ENCODE peak calls at places on chromosomes 3 and 15, in five cellular contexts. One of them, this sample, is unnamed.
A peak's percentile ranks its signal among the peaks of the same experiment; 100 is the strongest.

GRCh38 chr15:74817370-74817737 is 4.7 kb downstream of the LMAN1L start:
- DNase-seq in heart left ventricle: peak; percentile 42
- DNase-seq in glutamatergic neuron: peak; percentile 41
- DNase-seq in HCT116: no peak
- DNase-seq in AG04450: no peak
- DNase-seq in this sample: no peak

GRCh38 chr15:73265536-73266153 is 103.1 kb downstream of the HCN4 start:
- DNase-seq in heart left ventricle: no peak
- DNase-seq in glutamatergic neuron: peak; percentile 64
- DNase-seq in HCT116: peak; percentile 42
- DNase-seq in AG04450: peak; percentile 6
- DNase-seq in this sample: no peak

GRCh38 chr15:40302288-40302886 is 5.3 kb downstream of the PLCB2 start:
- DNase-seq in heart left ventricle: no peak
- DNase-seq in glutamatergic neuron: no peak
- DNase-seq in HCT116: no peak
- DNase-seq in AG04450: no peak
- DNase-seq in this sample: peak; percentile 74

GRCh38 chr15:70306582-70306981 is 208.9 kb upstream of the TLE3 start:
- DNase-seq in heart left ventricle: no peak
- DNase-seq in glutamatergic neuron: no peak
- DNase-seq in HCT116: no peak
- DNase-seq in AG04450: no peak
- DNase-seq in this sample: no peak

GRCh38 chr3:150248865-150249360 is 159.2 kb upstream of the TSC22D2 start:
- DNase-seq in heart left ventricle: no peak
- DNase-seq in glutamatergic neuron: no peak
- DNase-seq in HCT116: no peak
- DNase-seq in AG04450: no peak
- DNase-seq in this sample: no peak

GRCh38 chr15:42134617-42135243 is 21.7 kb downstream of the PLA2G4F start:
- DNase-seq in heart left ventricle: no peak
- DNase-seq in glutamatergic neuron: no peak
- DNase-seq in HCT116: no peak
- DNase-seq in AG04450: no peak
- DNase-seq in this sample: no peak

GRCh38 chr15:46344906-46345305 is 710.1 kb downstream of the SQOR start:
- DNase-seq in heart left ventricle: no peak
- DNase-seq in glutamatergic neuron: no peak
- DNase-seq in HCT116: no peak
- DNase-seq in AG04450: no peak
- DNase-seq in this sample: no peak

GRCh38 chr15:64717735-64718495 is 57.5 kb downstream of the RBPMS2 start:
- DNase-seq in heart left ventricle: peak; percentile 62
- DNase-seq in glutamatergic neuron: no peak
- DNase-seq in HCT116: no peak
- DNase-seq in AG04450: no peak
- DNase-seq in this sample: peak; percentile 47

GRCh38 chr3:18018491-18019177 is 276.2 kb upstream of the TBC1D5 start:
- DNase-seq in heart left ventricle: no peak
- DNase-seq in glutamatergic neuron: no peak
- DNase-seq in HCT116: no peak
- DNase-seq in AG04450: no peak
- DNase-seq in this sample: no peak

GRCh38 chr3:100268156-100268555 is 7.4 kb downstream of the TBC1D23 start:
- DNase-seq in heart left ventricle: no peak
- DNase-seq in glutamatergic neuron: no peak
- DNase-seq in HCT116: no peak
- DNase-seq in AG04450: no peak
- DNase-seq in this sample: no peak

GRCh38 chr3:115624029-115624645 is 827 bp downstream of the GAP43 start:
- DNase-seq in heart left ventricle: no peak
- DNase-seq in glutamatergic neuron: peak; percentile 64
- DNase-seq in HCT116: no peak
- DNase-seq in AG04450: no peak
- DNase-seq in this sample: no peak

GRCh38 chr3:119360046-119360445 is 65.9 kb downstream of the ARHGAP31 start:
- DNase-seq in heart left ventricle: no peak
- DNase-seq in glutamatergic neuron: no peak
- DNase-seq in HCT116: no peak
- DNase-seq in AG04450: no peak
- DNase-seq in this sample: no peak

GRCh38 chr3:115961390-115961789 is 338.1 kb downstream of the GAP43 start:
- DNase-seq in heart left ventricle: no peak
- DNase-seq in glutamatergic neuron: no peak
- DNase-seq in HCT116: no peak
- DNase-seq in AG04450: no peak
- DNase-seq in this sample: no peak

GRCh38 chr3:43207628-43208085 is 78.7 kb upstream of the SNRK start:
- DNase-seq in heart left ventricle: no peak
- DNase-seq in glutamatergic neuron: no peak
- DNase-seq in HCT116: no peak
- DNase-seq in AG04450: no peak
- DNase-seq in this sample: no peak

GRCh38 chr3:186966406-186966805 is 36.1 kb downstream of the ST6GAL1 start:
- DNase-seq in heart left ventricle: no peak
- DNase-seq in glutamatergic neuron: no peak
- DNase-seq in HCT116: no peak
- DNase-seq in AG04450: no peak
- DNase-seq in this sample: no peak

GRCh38 chr15:75684648-75685047 is 28.0 kb downstream of the CSPG4 start:
- DNase-seq in heart left ventricle: no peak
- DNase-seq in glutamatergic neuron: no peak
- DNase-seq in HCT116: no peak
- DNase-seq in AG04450: no peak
- DNase-seq in this sample: no peak

GRCh38 chr3:105656607-105657504 is 212.0 kb downstream of the CBLB start:
- DNase-seq in heart left ventricle: no peak
- DNase-seq in glutamatergic neuron: no peak
- DNase-seq in HCT116: no peak
- DNase-seq in AG04450: no peak
- DNase-seq in this sample: no peak

GRCh38 chr3:70386043-70386442 is 73.6 kb upstream of the MDFIC2 start:
- DNase-seq in heart left ventricle: no peak
- DNase-seq in glutamatergic neuron: no peak
- DNase-seq in HCT116: no peak
- DNase-seq in AG04450: no peak
- DNase-seq in this sample: no peak

GRCh38 chr15:57376695-57377477 is 581 bp downstream of the CGNL1 start:
- DNase-seq in heart left ventricle: peak; percentile 29
- DNase-seq in glutamatergic neuron: peak; percentile 70
- DNase-seq in HCT116: no peak
- DNase-seq in AG04450: no peak
- DNase-seq in this sample: no peak

GRCh38 chr3:185421577-185422232 is 58.8 kb downstream of the MAP3K13 start:
- DNase-seq in heart left ventricle: no peak
- DNase-seq in glutamatergic neuron: no peak
- DNase-seq in HCT116: no peak
- DNase-seq in AG04450: no peak
- DNase-seq in this sample: no peak

GRCh38 chr15:29677871-29678431 is 144.3 kb downstream of the TJP1 start:
- DNase-seq in heart left ventricle: no peak
- DNase-seq in glutamatergic neuron: no peak
- DNase-seq in HCT116: no peak
- DNase-seq in AG04450: no peak
- DNase-seq in this sample: no peak

GRCh38 chr15:100772478-100773378 is 106.9 kb upstream of the ALDH1A3 start:
- DNase-seq in heart left ventricle: no peak
- DNase-seq in glutamatergic neuron: no peak
- DNase-seq in HCT116: no peak
- DNase-seq in AG04450: no peak
- DNase-seq in this sample: peak; percentile 13

GRCh38 chr15:34353627-34354026 is 10.5 kb downstream of the NUTM1 start:
- DNase-seq in heart left ventricle: no peak
- DNase-seq in glutamatergic neuron: no peak
- DNase-seq in HCT116: no peak
- DNase-seq in AG04450: no peak
- DNase-seq in this sample: no peak

GRCh38 chr15:92845109-92845508 is 55.0 kb upstream of the CHD2 start:
- DNase-seq in heart left ventricle: no peak
- DNase-seq in glutamatergic neuron: no peak
- DNase-seq in HCT116: no peak
- DNase-seq in AG04450: no peak
- DNase-seq in this sample: no peak

GRCh38 chr3:181839915-181840295 is 128.2 kb downstream of the SOX2 start:
- DNase-seq in heart left ventricle: no peak
- DNase-seq in glutamatergic neuron: no peak
- DNase-seq in HCT116: no peak
- DNase-seq in AG04450: no peak
- DNase-seq in this sample: no peak

GRCh38 chr15:68130851-68131250 is 74.3 kb downstream of the CALML4 start:
- DNase-seq in heart left ventricle: no peak
- DNase-seq in glutamatergic neuron: no peak
- DNase-seq in HCT116: no peak
- DNase-seq in AG04450: no peak
- DNase-seq in this sample: no peak

GRCh38 chr15:97977734-97978133 is 17.2 kb downstream of the ARRDC4 start:
- DNase-seq in heart left ventricle: no peak
- DNase-seq in glutamatergic neuron: no peak
- DNase-seq in HCT116: no peak
- DNase-seq in AG04450: no peak
- DNase-seq in this sample: no peak

GRCh38 chr3:186307594-186307993 is 54.4 kb downstream of the DGKG start:
- DNase-seq in heart left ventricle: no peak
- DNase-seq in glutamatergic neuron: no peak
- DNase-seq in HCT116: no peak
- DNase-seq in AG04450: peak; percentile 18
- DNase-seq in this sample: no peak

GRCh38 chr3:44529927-44530326 is 25.1 kb upstream of the ZKSCAN7 start:
- DNase-seq in heart left ventricle: no peak
- DNase-seq in glutamatergic neuron: peak; percentile 25
- DNase-seq in HCT116: peak; percentile 10
- DNase-seq in AG04450: no peak
- DNase-seq in this sample: no peak

GRCh38 chr15:45958924-45959323 is 324.1 kb downstream of the SQOR start:
- DNase-seq in heart left ventricle: no peak
- DNase-seq in glutamatergic neuron: no peak
- DNase-seq in HCT116: no peak
- DNase-seq in AG04450: no peak
- DNase-seq in this sample: no peak

DNA sequence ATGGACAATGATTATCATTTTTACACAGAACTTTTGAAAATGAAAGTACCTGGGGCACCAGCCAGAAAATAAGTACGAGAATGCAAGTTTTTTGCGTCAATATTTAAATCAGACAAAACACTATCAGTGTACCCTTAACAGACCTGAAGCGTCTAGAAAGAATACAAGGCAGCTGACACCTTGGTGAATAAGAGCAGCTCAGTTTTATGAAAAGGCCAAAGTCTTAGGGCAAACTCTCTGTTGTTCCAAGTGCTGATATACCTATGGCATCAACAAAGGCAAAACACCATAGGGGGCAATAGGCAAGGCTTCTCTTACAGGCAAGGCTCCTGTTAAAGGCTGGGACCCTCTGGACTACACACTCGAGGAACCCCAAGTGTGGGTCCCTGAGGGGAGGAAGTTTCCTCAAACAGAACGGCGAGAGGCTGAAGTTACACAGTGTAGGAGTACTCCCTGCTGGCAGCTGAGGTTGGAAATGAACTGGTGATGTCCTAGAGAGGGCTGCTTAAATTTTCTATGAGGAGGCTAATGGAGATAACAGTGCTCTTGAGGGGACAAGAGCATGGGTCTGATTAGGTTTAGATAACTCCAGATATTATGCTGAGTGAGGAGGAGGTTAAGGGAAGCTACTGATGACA is 291.0 kb downstream of the TIGIT start:
- DNase-seq in heart left ventricle: no peak
- DNase-seq in glutamatergic neuron: no peak
- DNase-seq in HCT116: no peak
- DNase-seq in AG04450: no peak
- DNase-seq in this sample: no peak
- TF ChIP-seq CTCF in heart left ventricle: no peak
- TF ChIP-seq CTCF in glutamatergic neuron: no peak
- TF ChIP-seq CTCF in HCT116: no peak
- TF ChIP-seq CTCF in AG04450: no peak
- TF ChIP-seq CTCF in this sample: no peak

GRCh38 chr15:51401872-51402517 is 60.5 kb downstream of the GLDN start:
- DNase-seq in heart left ventricle: peak; percentile 29
- DNase-seq in glutamatergic neuron: peak; percentile 62
- DNase-seq in HCT116: no peak
- DNase-seq in AG04450: no peak
- DNase-seq in this sample: no peak
- TF ChIP-seq CTCF in heart left ventricle: peak; percentile 51
- TF ChIP-seq CTCF in glutamatergic neuron: peak; percentile 78
- TF ChIP-seq CTCF in HCT116: peak; percentile 84
- TF ChIP-seq CTCF in AG04450: peak; percentile 80
- TF ChIP-seq CTCF in this sample: peak; percentile 78

GRCh38 chr3:197796087-197796486 is 5.0 kb downstream of the LRCH3 start:
- DNase-seq in heart left ventricle: no peak
- DNase-seq in glutamatergic neuron: no peak
- DNase-seq in HCT116: no peak
- DNase-seq in AG04450: no peak
- DNase-seq in this sample: no peak

GRCh38 chr3:197801801-197802504 is 10.9 kb downstream of the LRCH3 start:
- DNase-seq in heart left ventricle: no peak
- DNase-seq in glutamatergic neuron: no peak
- DNase-seq in HCT116: no peak
- DNase-seq in AG04450: no peak
- DNase-seq in this sample: no peak

GRCh38 chr3:197798863-197799262 is 7.8 kb downstream of the LRCH3 start:
- DNase-seq in heart left ventricle: no peak
- DNase-seq in glutamatergic neuron: no peak
- DNase-seq in HCT116: no peak
- DNase-seq in AG04450: no peak
- DNase-seq in this sample: no peak

GRCh38 chr3:197802505-197803459 is 11.7 kb downstream of the LRCH3 start:
- DNase-seq in heart left ventricle: no peak
- DNase-seq in glutamatergic neuron: no peak
- DNase-seq in HCT116: no peak
- DNase-seq in AG04450: no peak
- DNase-seq in this sample: no peak

DNA sequence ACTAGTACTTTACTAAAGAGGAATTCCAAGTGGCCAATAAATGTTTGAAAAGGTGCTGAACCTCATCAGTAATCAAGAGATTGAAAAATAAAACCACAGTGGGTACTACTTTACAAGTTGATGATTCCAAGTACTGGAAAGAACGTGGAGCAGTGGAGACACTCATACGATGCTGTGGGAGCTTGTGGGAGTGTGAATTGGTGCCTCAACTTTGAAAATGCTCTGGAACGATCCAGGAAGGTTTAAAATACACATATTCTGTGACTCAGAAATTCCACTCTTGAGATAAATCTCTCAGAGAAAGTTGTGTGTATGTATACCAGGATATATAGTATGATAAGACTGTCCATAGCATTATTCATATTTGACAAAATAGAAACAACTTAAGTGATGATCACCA is 9.3 kb downstream of the LRCH3 start:
- DNase-seq in heart left ventricle: no peak
- DNase-seq in glutamatergic neuron: no peak
- DNase-seq in HCT116: no peak
- DNase-seq in AG04450: no peak
- DNase-seq in this sample: no peak
- TF ChIP-seq CTCF in heart left ventricle: no peak
- TF ChIP-seq CTCF in glutamatergic neuron: no peak
- TF ChIP-seq CTCF in HCT116: no peak
- TF ChIP-seq CTCF in AG04450: no peak
- TF ChIP-seq CTCF in this sample: no peak

GRCh38 chr3:163916596-163917560 is 1161.4 kb downstream of the SI start:
- DNase-seq in heart left ventricle: no peak
- DNase-seq in glutamatergic neuron: no peak
- DNase-seq in HCT116: peak; percentile 26
- DNase-seq in AG04450: no peak
- DNase-seq in this sample: no peak
- TF ChIP-seq CTCF in heart left ventricle: no peak
- TF ChIP-seq CTCF in glutamatergic neuron: peak; percentile 33
- TF ChIP-seq CTCF in HCT116: peak; percentile 51
- TF ChIP-seq CTCF in AG04450: no peak
- TF ChIP-seq CTCF in this sample: peak; percentile 64